ENCODE peak calls at places on chromosomes 7 and 10, in four cellular contexts. O is NAMALWA, H is KG1, J is NCI-H2029 treated with DMSO at 0.1 percent for 48 hours. D is an unnamed sample.

GRCh38 chr7:94289071-94289470 is 105.6 kb upstream of the COL1A2 start:
- DNase-seq in J (peak), O (no peak), H (no peak), D (peak)

GRCh38 chr7:129126314-129126713 is 18.2 kb upstream of the TSPAN33 start:
- DNase-seq in J (no peak), O (no peak), H (no peak), D (no peak)

GRCh38 chr10:122267849-122268737 is 3.0 kb upstream of the BTBD16 start:
- DNase-seq in O (peak), H (peak), J (no peak), D (peak)

GRCh38 chr7:135998081-135998480 is 20.9 kb upstream of the MTPN start:
- DNase-seq in J (no peak), O (no peak), H (no peak), D (no peak)

GRCh38 chr10:22833781-22834180 is 94.1 kb upstream of the ARMC3 start:
- DNase-seq in H (no peak), O (no peak), J (no peak), D (no peak)

GRCh38 chr10:47137311-47137851 is 162.6 kb upstream of the GDF10 start:
- DNase-seq in H (no peak), J (no peak), O (no peak), D (no peak)

GRCh38 chr7:33933611-33934281 is 28.4 kb downstream of the BMPER start:
- DNase-seq in J (no peak), H (no peak), O (no peak), D (no peak)

GRCh38 chr10:58781873-58782488 is 269.3 kb downstream of the BICC1 start:
- DNase-seq in O (peak), J (peak), H (peak), D (peak)

GRCh38 chr10:24346877-24347505 is 138.1 kb downstream of the KIAA1217 start:
- DNase-seq in H (no peak), J (peak), O (no peak), D (no peak)

GRCh38 chr10:536371-536925 is 153.0 kb downstream of the DIP2C start:
- DNase-seq in J (no peak), O (no peak), H (no peak), D (no peak)

GRCh38 chr10:101778781-101779543 is 3.0 kb upstream of the FGF8 start:
- DNase-seq in H (no peak), J (no peak), O (no peak), D (no peak)

GRCh38 chr7:121016976-121017375 is 28.5 kb downstream of the CPED1 start:
- DNase-seq in H (no peak), J (no peak), O (no peak), D (no peak)

GRCh38 chr7:99557196-99557607 is 1.2 kb upstream of the ZNF655 start:
- DNase-seq in H (no peak), J (no peak), O (no peak), D (peak)